ENCODE peak calls at places on chromosome 3, in seven cellular contexts. One of them, this sample, is unnamed.

GRCh38 chr3:120693439-120694172 is 11.6 kb upstream of the HGD start:
- DNase-seq in GM12878: no peak
- DNase-seq in K562: no peak
- DNase-seq in SK-N-SH: no peak
- DNase-seq in HepG2: peak; percentile 86
- DNase-seq in HCT116: no peak
- DNase-seq in H1: no peak
- DNase-seq in this sample: peak; percentile 5

GRCh38 chr3:32136703-32137102 is 30.3 kb downstream of the GPD1L start:
- DNase-seq in H1: no peak
- DNase-seq in HCT116: no peak
- DNase-seq in K562: no peak
- DNase-seq in SK-N-SH: no peak
- DNase-seq in HepG2: no peak
- DNase-seq in GM12878: no peak
- DNase-seq in this sample: no peak

GRCh38 chr3:51975857-51976549 is 1.1 kb downstream of the ABHD14A start:
- DNase-seq in GM12878: no peak
- DNase-seq in K562: peak; percentile 68
- DNase-seq in HepG2: peak; percentile 50
- DNase-seq in H1: peak; percentile 80
- DNase-seq in SK-N-SH: peak; percentile 89
- DNase-seq in HCT116: no peak
- DNase-seq in this sample: no peak

GRCh38 chr3:85360742-85361387 is 402.1 kb downstream of the CADM2 start:
- DNase-seq in HCT116: no peak
- DNase-seq in GM12878: peak; percentile 3
- DNase-seq in HepG2: peak; percentile 58
- DNase-seq in K562: peak; percentile 2
- DNase-seq in H1: peak; percentile 63
- DNase-seq in SK-N-SH: peak; percentile 44
- DNase-seq in this sample: peak; percentile 5

GRCh38 chr3:177580437-177580836 is 383.2 kb upstream of the TBL1XR1 start:
- DNase-seq in HepG2: no peak
- DNase-seq in HCT116: no peak
- DNase-seq in H1: no peak
- DNase-seq in GM12878: no peak
- DNase-seq in K562: no peak
- DNase-seq in SK-N-SH: no peak
- DNase-seq in this sample: no peak

GRCh38 chr3:52018319-52019000 is 22.8 kb upstream of the RPL29 start:
- DNase-seq in HCT116: no peak
- DNase-seq in K562: no peak
- DNase-seq in HepG2: no peak
- DNase-seq in H1: no peak
- DNase-seq in SK-N-SH: no peak
- DNase-seq in GM12878: no peak
- DNase-seq in this sample: no peak

GRCh38 chr3:35965908-35966307 is 326.6 kb downstream of the ARPP21 start:
- DNase-seq in HepG2: no peak
- DNase-seq in HCT116: no peak
- DNase-seq in H1: no peak
- DNase-seq in SK-N-SH: peak; percentile 46
- DNase-seq in K562: no peak
- DNase-seq in GM12878: no peak
- DNase-seq in this sample: peak; percentile 60

GRCh38 chr3:53617893-53618523 is 123.6 kb downstream of the CACNA1D start:
- DNase-seq in HepG2: no peak
- DNase-seq in SK-N-SH: no peak
- DNase-seq in GM12878: no peak
- DNase-seq in K562: no peak
- DNase-seq in H1: peak; percentile 33
- DNase-seq in HCT116: no peak
- DNase-seq in this sample: no peak

GRCh38 chr3:4820296-4821121 is 158.7 kb upstream of the BHLHE40 start:
- DNase-seq in HepG2: no peak
- DNase-seq in HCT116: no peak
- DNase-seq in K562: no peak
- DNase-seq in GM12878: no peak
- DNase-seq in SK-N-SH: no peak
- DNase-seq in H1: no peak
- DNase-seq in this sample: no peak

GRCh38 chr3:12138044-12138443 is 20.7 kb downstream of the TIMP4 start:
- DNase-seq in HCT116: peak; percentile 8
- DNase-seq in H1: no peak
- DNase-seq in GM12878: no peak
- DNase-seq in K562: peak; percentile 25
- DNase-seq in SK-N-SH: no peak
- DNase-seq in HepG2: no peak
- DNase-seq in this sample: peak; percentile 59

GRCh38 chr3:52798978-52799476 is 4.4 kb downstream of the ITIH3 start:
- DNase-seq in H1: peak; percentile 87
- DNase-seq in GM12878: no peak
- DNase-seq in HCT116: peak; percentile 31
- DNase-seq in SK-N-SH: peak; percentile 59
- DNase-seq in HepG2: peak; percentile 41
- DNase-seq in K562: peak; percentile 65
- DNase-seq in this sample: peak; percentile 15

GRCh38 chr3:42032693-42033349 is 58.3 kb upstream of the TRAK1 start:
- DNase-seq in H1: no peak
- DNase-seq in HCT116: no peak
- DNase-seq in GM12878: no peak
- DNase-seq in HepG2: peak; percentile 95
- DNase-seq in SK-N-SH: peak; percentile 62
- DNase-seq in K562: no peak
- DNase-seq in this sample: peak; percentile 70

DNA sequence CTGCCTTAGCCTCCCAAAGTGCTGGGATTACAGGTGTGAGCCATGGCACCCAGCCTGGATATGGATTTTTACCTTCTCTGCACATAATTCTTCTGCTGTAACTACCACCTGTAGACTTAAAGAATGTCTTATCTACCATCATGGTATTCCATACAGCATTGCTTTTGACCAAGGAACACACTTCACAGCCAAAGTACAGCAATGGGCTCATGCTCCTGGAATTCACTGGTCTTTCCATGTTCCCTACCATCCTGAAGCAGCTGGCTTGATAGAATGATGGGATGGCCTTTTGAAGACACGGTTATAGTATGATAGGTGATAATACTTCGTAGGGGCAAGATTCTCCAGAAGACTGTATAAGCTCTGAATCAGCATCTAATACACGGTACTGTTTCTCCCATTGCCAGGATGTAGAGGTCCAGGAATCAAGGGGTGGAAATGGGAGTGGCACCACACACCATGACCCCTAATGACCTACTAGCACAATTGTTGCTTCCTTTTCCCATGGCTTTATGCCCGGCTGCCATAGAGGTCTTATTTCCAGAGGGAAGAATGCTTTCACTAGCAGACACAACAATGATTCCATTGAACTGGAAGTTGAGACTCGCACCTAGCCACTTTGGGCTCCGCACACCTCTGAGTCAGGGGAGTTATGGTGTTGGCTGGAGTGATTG is 60.9 kb upstream of the CDV3 start:
- DNase-seq in GM12878: no peak
- DNase-seq in SK-N-SH: no peak
- DNase-seq in H1: no peak
- DNase-seq in K562: no peak
- DNase-seq in HCT116: no peak
- DNase-seq in HepG2: no peak
- DNase-seq in this sample: no peak
- TF ChIP-seq JUND in GM12878: no peak
- TF ChIP-seq JUND in SK-N-SH: no peak
- TF ChIP-seq JUND in H1: no peak
- TF ChIP-seq JUND in K562: no peak
- TF ChIP-seq JUND in HCT116: no peak
- TF ChIP-seq JUND in HepG2: no peak
- TF ChIP-seq JUND in this sample: no peak

GRCh38 chr3:38834110-38834509 is 18.1 kb upstream of the SCN10A start:
- DNase-seq in K562: peak; percentile 24
- DNase-seq in SK-N-SH: no peak
- DNase-seq in GM12878: no peak
- DNase-seq in H1: peak; percentile 60
- DNase-seq in HepG2: peak; percentile 50
- DNase-seq in HCT116: peak; percentile 13
- DNase-seq in this sample: no peak

GRCh38 chr3:38836561-38836960 is 20.5 kb upstream of the SCN10A start:
- DNase-seq in GM12878: no peak
- DNase-seq in SK-N-SH: no peak
- DNase-seq in K562: no peak
- DNase-seq in H1: no peak
- DNase-seq in HepG2: no peak
- DNase-seq in HCT116: no peak
- DNase-seq in this sample: no peak

GRCh38 chr3:38835939-38836338 is 19.9 kb upstream of the SCN10A start:
- DNase-seq in GM12878: no peak
- DNase-seq in H1: no peak
- DNase-seq in HCT116: no peak
- DNase-seq in SK-N-SH: no peak
- DNase-seq in K562: no peak
- DNase-seq in HepG2: no peak
- DNase-seq in this sample: no peak

GRCh38 chr3:38834717-38835116 is 18.7 kb upstream of the SCN10A start:
- DNase-seq in SK-N-SH: no peak
- DNase-seq in HepG2: no peak
- DNase-seq in HCT116: no peak
- DNase-seq in GM12878: no peak
- DNase-seq in H1: no peak
- DNase-seq in K562: no peak
- DNase-seq in this sample: no peak

DNA sequence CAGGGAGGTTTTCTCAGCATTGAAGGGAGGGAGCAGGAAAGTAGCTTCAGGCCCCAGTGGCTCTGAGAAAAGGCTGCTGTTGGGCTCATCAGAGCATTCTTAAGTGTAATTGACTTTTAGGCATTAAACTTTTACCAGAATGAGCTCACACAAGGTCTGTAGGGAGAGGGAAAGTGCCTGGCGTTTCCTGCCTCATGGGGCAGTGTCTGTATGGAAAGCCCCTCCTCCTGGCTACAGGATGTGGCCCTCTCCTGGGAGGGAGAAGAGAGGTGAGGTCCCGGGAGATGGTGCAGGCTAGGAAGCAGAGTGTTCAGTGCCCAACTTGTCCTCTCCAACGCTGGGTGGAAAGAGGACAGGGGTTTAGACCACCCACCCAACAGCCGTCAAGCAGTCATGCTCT is 21.3 kb upstream of the SCN10A start:
- DNase-seq in GM12878: no peak
- DNase-seq in K562: no peak
- DNase-seq in HCT116: no peak
- DNase-seq in SK-N-SH: no peak
- DNase-seq in HepG2: no peak
- DNase-seq in H1: no peak
- DNase-seq in this sample: no peak
- TF ChIP-seq JUND in GM12878: no peak
- TF ChIP-seq JUND in K562: no peak
- TF ChIP-seq JUND in HCT116: no peak
- TF ChIP-seq JUND in SK-N-SH: no peak
- TF ChIP-seq JUND in HepG2: no peak
- TF ChIP-seq JUND in H1: no peak
- TF ChIP-seq JUND in this sample: no peak

GRCh38 chr3:34012102-34012461 is 213.7 kb downstream of the PDCD6IP start:
- DNase-seq in H1: no peak
- DNase-seq in HCT116: peak; percentile 7
- DNase-seq in K562: peak; percentile 31
- DNase-seq in SK-N-SH: peak; percentile 18
- DNase-seq in HepG2: peak; percentile 99
- DNase-seq in GM12878: no peak
- DNase-seq in this sample: peak; percentile 53
- TF ChIP-seq JUND in H1: no peak
- TF ChIP-seq JUND in HCT116: no peak
- TF ChIP-seq JUND in K562: peak; percentile 74
- TF ChIP-seq JUND in SK-N-SH: peak; percentile 94
- TF ChIP-seq JUND in HepG2: peak; percentile 99
- TF ChIP-seq JUND in GM12878: no peak
- TF ChIP-seq JUND in this sample: peak; percentile 30

GRCh38 chr3:124834723-124835718 is 52.1 kb downstream of the ITGB5 start:
- DNase-seq in HCT116: peak; percentile 75
- DNase-seq in GM12878: peak; percentile 90
- DNase-seq in K562: peak; percentile 17
- DNase-seq in SK-N-SH: no peak
- DNase-seq in H1: peak; percentile 66
- DNase-seq in HepG2: peak; percentile 99
- DNase-seq in this sample: peak; percentile 92
- TF ChIP-seq JUND in HCT116: peak; percentile 59
- TF ChIP-seq JUND in GM12878: peak; percentile 71
- TF ChIP-seq JUND in K562: no peak
- TF ChIP-seq JUND in SK-N-SH: peak; percentile 40
- TF ChIP-seq JUND in H1: peak; percentile 22
- TF ChIP-seq JUND in HepG2: peak; percentile 93
- TF ChIP-seq JUND in this sample: no peak

GRCh38 chr3:116408473-116408872 is 36.8 kb downstream of the LSAMP start:
- DNase-seq in GM12878: no peak
- DNase-seq in HCT116: no peak
- DNase-seq in HepG2: no peak
- DNase-seq in K562: no peak
- DNase-seq in H1: no peak
- DNase-seq in SK-N-SH: no peak
- DNase-seq in this sample: no peak

GRCh38 chr3:116417151-116417550 is 28.1 kb downstream of the LSAMP start:
- DNase-seq in HCT116: no peak
- DNase-seq in H1: no peak
- DNase-seq in SK-N-SH: no peak
- DNase-seq in GM12878: no peak
- DNase-seq in HepG2: no peak
- DNase-seq in K562: no peak
- DNase-seq in this sample: no peak

DNA sequence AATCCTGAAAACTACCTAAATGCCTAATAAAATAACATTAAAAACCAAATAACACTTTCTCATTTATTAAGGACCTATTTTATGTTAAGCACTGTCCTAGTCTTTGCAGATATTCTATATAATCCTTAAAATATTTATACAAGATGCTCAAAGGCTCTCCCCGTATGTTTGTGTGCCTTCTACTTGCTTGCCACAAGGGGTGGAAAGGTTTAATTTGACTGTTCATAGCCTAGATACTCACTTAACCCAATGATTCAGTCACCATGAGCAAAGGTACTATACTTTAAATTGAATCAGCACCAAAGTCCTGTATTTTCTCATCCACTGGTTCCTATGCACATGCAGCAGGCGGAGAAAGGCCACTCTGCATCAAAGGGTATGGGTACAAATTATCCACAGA is 32.0 kb downstream of the LSAMP start:
- DNase-seq in K562: no peak
- DNase-seq in H1: no peak
- DNase-seq in GM12878: no peak
- DNase-seq in HCT116: no peak
- DNase-seq in HepG2: no peak
- DNase-seq in SK-N-SH: no peak
- DNase-seq in this sample: no peak
- TF ChIP-seq JUND in K562: no peak
- TF ChIP-seq JUND in H1: no peak
- TF ChIP-seq JUND in GM12878: no peak
- TF ChIP-seq JUND in HCT116: no peak
- TF ChIP-seq JUND in HepG2: no peak
- TF ChIP-seq JUND in SK-N-SH: no peak
- TF ChIP-seq JUND in this sample: no peak

This sample was measured in T47D.